ENCODE peak calls at places on chromosomes 2 and 18, in four cellular contexts. N is MM.1S, Y is amniotic stem cell, T is esophagus squamous epithelium. D is an unnamed sample.

GRCh38 chr18:36411745-36412168 is 114.2 kb downstream of the FHOD3 start:
- DNase-seq in N (no peak), Y (no peak), T (no peak), D (no peak)

GRCh38 chr18:49052891-49053644 is 102.3 kb upstream of the SMAD7 start:
- DNase-seq in T (no peak), N (no peak), Y (peak; percentile 74), D (no peak)

GRCh38 chr2:43174368-43175186 is 51.8 kb downstream of the ZFP36L2 start:
- DNase-seq in N (peak; percentile 87), Y (no peak), T (no peak), D (peak; percentile 53)

GRCh38 chr2:88658890-88659881 is 31.9 kb upstream of the EIF2AK3 start:
- DNase-seq in N (no peak), Y (peak; percentile 29), T (no peak), D (no peak)

GRCh38 chr2:162475661-162476060 is 131.7 kb downstream of the GCA start:
- DNase-seq in T (no peak), Y (no peak), N (no peak), D (no peak)

GRCh38 chr2:54568876-54569298 is 112.8 kb downstream of the SPTBN1 start:
- DNase-seq in T (no peak), N (peak; percentile 52), Y (no peak), D (no peak)

GRCh38 chr2:191103793-191104192 is 47.0 kb downstream of the STAT4 start:
- DNase-seq in T (no peak), N (no peak), Y (no peak), D (no peak)

GRCh38 chr2:189751080-189751658 is 11.4 kb downstream of the OSGEPL1 start:
- DNase-seq in N (peak; percentile 36), Y (no peak), T (no peak), D (peak; percentile 2)

GRCh38 chr2:128450211-128451015 is 131.7 kb upstream of the HS6ST1 start:
- DNase-seq in Y (no peak), T (no peak), N (no peak), D (no peak)

GRCh38 chr18:36127866-36128845 is 984 bp downstream of the SLC39A6 start:
- DNase-seq in N (no peak), Y (peak; percentile 11), T (no peak), D (no peak)

GRCh38 chr2:211237586-211237985 is 681.2 kb downstream of the CPS1 start:
- DNase-seq in Y (no peak), N (no peak), T (no peak), D (no peak)

GRCh38 chr2:37653805-37654378 is 17.6 kb downstream of the CDC42EP3 start:
- DNase-seq in N (no peak), Y (no peak), T (no peak), D (no peak)

GRCh38 chr2:42812899-42813479 is 20.6 kb upstream of the HAAO start:
- DNase-seq in Y (no peak), T (no peak), N (peak; percentile 36), D (no peak)

GRCh38 chr2:133991606-133992168 is 262.2 kb upstream of the MGAT5 start:
- DNase-seq in Y (no peak), N (no peak), T (no peak), D (no peak)

GRCh38 chr2:97718051-97718882 is 4.9 kb downstream of the ZAP70 start:
- DNase-seq in N (peak; percentile 82), T (no peak), Y (no peak), D (peak; percentile 55)

GRCh38 chr2:47300609-47301276 is 102.2 kb upstream of the MSH2 start:
- DNase-seq in T (no peak), N (peak; percentile 76), Y (no peak), D (no peak)

GRCh38 chr2:3624059-3624794 is 29.3 kb downstream of the COLEC11 start:
- DNase-seq in N (no peak), Y (no peak), T (no peak), D (no peak)

GRCh38 chr2:43464546-43464945 is 131.3 kb downstream of the THADA start:
- DNase-seq in Y (no peak), N (no peak), T (no peak), D (no peak)

GRCh38 chr2:5070257-5070656 is 621.9 kb upstream of the SOX11 start:
- DNase-seq in T (no peak), Y (no peak), N (no peak), D (no peak)

GRCh38 chr18:3823073-3823472 is 373.1 kb downstream of the TGIF1 start:
- DNase-seq in T (no peak), N (no peak), Y (no peak), D (no peak)

GRCh38 chr2:95728878-95729511 is 137.2 kb downstream of the TRIM43 start:
- DNase-seq in Y (peak; percentile 58), N (peak; percentile 58), T (no peak), D (no peak)

GRCh38 chr2:96251721-96252292 is 14.0 kb downstream of the TMEM127 start:
- DNase-seq in T (no peak), Y (peak; percentile 74), N (no peak), D (no peak)

GRCh38 chr2:150388289-150388625 is 99.2 kb downstream of the RND3 start:
- DNase-seq in Y (no peak), N (no peak), T (no peak), D (no peak)

GRCh38 chr2:105746177-105747080 is 1.7 kb downstream of the NCK2 start:
- DNase-seq in N (peak; percentile 89), Y (no peak), T (no peak), D (peak; percentile 72)

GRCh38 chr18:35171315-35171987 is 69.4 kb upstream of the ZNF397 start:
- DNase-seq in T (no peak), Y (no peak), N (no peak), D (no peak)

GRCh38 chr18:13159579-13159978 is 59.0 kb upstream of the LDLRAD4 start:
- DNase-seq in T (no peak), Y (peak; percentile 30), N (peak; percentile 75), D (no peak)

GRCh38 chr2:232890896-232891601 is 21.0 kb downstream of the SNORC start:
- DNase-seq in T (no peak), N (peak; percentile 15), Y (no peak), D (no peak)

GRCh38 chr2:164934790-164935466 is 20.4 kb downstream of the SLC38A11 start:
- DNase-seq in T (no peak), N (peak; percentile 49), Y (no peak), D (no peak)

D was measured in activated CD4-positive, CD25-positive, alpha-beta regulatory T cell treated with anti-CD3 and anti-CD28 coated beads, Interleukin-2, amount 50 U/mL, for 16 hours.